ENCODE peak calls at places on chromosome 22, in nine cellular contexts. M is HS-27A; O is stimulated activated naive CD8-positive, alpha-beta T cell treated with anti-CD3 and anti-CD28 coated beads, Interleukin-15, Interleukin-2, amounts not matched to agents 100 U/mL and 50 U/mL, for 24 hours; U is left ventricle myocardium inferior; X is NCI-H345; D is stimulated activated CD4-positive, alpha-beta T cell treated with anti-CD3 and anti-CD28 coated beads, Interleukin-12 subunit alpha, Interleukin-12 subunit beta, amount 100 ng/mL, for 4 hours; T is activated CD4-positive, alpha-beta T cell treated with anti-CD3 and anti-CD28 coated beads, Interleukin-2, amount 50 U/mL, for 4 hours; Z is activated T-cell treated with anti-CD3 and anti-CD28 coated beads for 4 hours; L is posterior cingulate gyrus. K is an unnamed sample.

GRCh38 chr22:22709719-22710445 is 65.5 kb downstream of the GGTLC2 start:
- DNase-seq in M (no peak), O (no peak), U (no peak), X (no peak), D (no peak), T (no peak), Z (no peak), L (no peak), K (no peak)

GRCh38 chr22:50739279-50739691 is 1.3 kb downstream of the ACR start:
- DNase-seq in M (no peak), O (no peak), U (no peak), X (no peak), D (no peak), T (no peak), Z (no peak), L (no peak), K (no peak)

GRCh38 chr22:36923458-36923784 is 10.0 kb downstream of the CSF2RB start:
- DNase-seq in M (no peak), O (no peak), U (no peak), X (no peak), D (no peak), T (no peak), Z (no peak), L (no peak), K (no peak)

GRCh38 chr22:49553076-49553475 is 274.6 kb downstream of the BRD1 start:
- DNase-seq in M (no peak), O (no peak), U (no peak), X (no peak), D (no peak), T (no peak), Z (no peak), L (no peak), K (no peak)

GRCh38 chr22:32204856-32205722 is at the start of gene RFPL2:
- DNase-seq in M (no peak), O (no peak), U (no peak), X (no peak), D (no peak), T (no peak), Z (no peak), L (peak), K (no peak)

GRCh38 chr22:44086759-44087158 is 62.7 kb downstream of the PARVB start:
- DNase-seq in M (no peak), O (no peak), U (no peak), X (no peak), D (no peak), T (no peak), Z (no peak), L (no peak), K (no peak)

GRCh38 chr22:29938285-29938693 is 55.3 kb downstream of the MTMR3 start:
- DNase-seq in M (no peak), O (peak), U (no peak), X (no peak), D (no peak), T (no peak), Z (no peak), L (no peak), K (no peak)

GRCh38 chr22:36184433-36185035 is 17.1 kb downstream of the APOL4 start:
- DNase-seq in M (no peak), O (no peak), U (no peak), X (no peak), D (no peak), T (no peak), Z (no peak), L (peak), K (no peak)

GRCh38 chr22:26648761-26649363 is 8.5 kb upstream of the MIAT start:
- DNase-seq in M (no peak), O (no peak), U (no peak), X (peak), D (no peak), T (no peak), Z (no peak), L (no peak), K (no peak)

GRCh38 chr22:46770726-46771125 is 8.3 kb downstream of the TBC1D22A start:
- DNase-seq in M (no peak), O (no peak), U (no peak), X (no peak), D (no peak), T (no peak), Z (no peak), L (no peak), K (no peak)

GRCh38 chr22:45905924-45906865 is 70.8 kb downstream of the WNT7B start:
- DNase-seq in M (no peak), O (no peak), U (peak), X (no peak), D (no peak), T (no peak), Z (no peak), L (no peak), K (no peak)

GRCh38 chr22:33051960-33052839 is 6.0 kb downstream of the SYN3 start:
- DNase-seq in M (no peak), O (no peak), U (no peak), X (no peak), D (no peak), T (no peak), Z (no peak), L (no peak), K (no peak)

GRCh38 chr22:47292546-47293320 is 530.3 kb downstream of the TBC1D22A start:
- DNase-seq in M (no peak), O (no peak), U (no peak), X (no peak), D (no peak), T (no peak), Z (no peak), L (no peak), K (no peak)

GRCh38 chr22:38126928-38127668 is 16.6 kb upstream of the BAIAP2L2 start:
- DNase-seq in M (no peak), O (no peak), U (no peak), X (no peak), D (no peak), T (no peak), Z (no peak), L (no peak), K (no peak)

GRCh38 chr22:49719046-49719445 is 108.6 kb downstream of the BRD1 start:
- DNase-seq in M (no peak), O (no peak), U (no peak), X (no peak), D (no peak), T (no peak), Z (no peak), L (no peak), K (no peak)

GRCh38 chr22:25057013-25057881 is 104.7 kb downstream of the KIAA1671 start:
- DNase-seq in M (no peak), O (peak), U (peak), X (peak), D (peak), T (peak), Z (peak), L (peak), K (peak)

GRCh38 chr22:27409299-27409698 is 392.3 kb downstream of the MN1 start:
- DNase-seq in M (no peak), O (no peak), U (no peak), X (no peak), D (no peak), T (no peak), Z (no peak), L (no peak), K (no peak)

GRCh38 chr22:28023774-28024173 is 104.7 kb upstream of the PITPNB start:
- DNase-seq in M (no peak), O (no peak), U (peak), X (no peak), D (no peak), T (no peak), Z (no peak), L (no peak), K (no peak)

GRCh38 chr22:37083914-37084313 is 25.6 kb downstream of the TMPRSS6 start:
- DNase-seq in M (no peak), O (no peak), U (no peak), X (no peak), D (no peak), T (no peak), Z (no peak), L (no peak), K (no peak)

GRCh38 chr22:49975543-49976389 is 15.2 kb downstream of the PIM3 start:
- DNase-seq in M (no peak), O (peak), U (peak), X (no peak), D (peak), T (peak), Z (peak), L (peak), K (no peak)

GRCh38 chr22:24758164-24758799 is 16.2 kb downstream of the PIWIL3 start:
- DNase-seq in M (no peak), O (peak), U (peak), X (peak), D (peak), T (peak), Z (peak), L (peak), K (peak)

GRCh38 chr22:50473855-50474671 is 772 bp downstream of the SBF1 start:
- DNase-seq in M (no peak), O (peak), U (peak), X (no peak), D (peak), T (peak), Z (no peak), L (no peak), K (no peak)

GRCh38 chr22:35997438-35997837 is 31.2 kb downstream of the RBFOX2 start:
- DNase-seq in M (no peak), O (no peak), U (no peak), X (no peak), D (no peak), T (no peak), Z (no peak), L (no peak), K (no peak)

GRCh38 chr22:19983701-19984100 is 32.9 kb downstream of the ARVCF start:
- DNase-seq in M (no peak), O (no peak), U (no peak), X (no peak), D (no peak), T (no peak), Z (no peak), L (no peak), K (no peak)

GRCh38 chr22:50544078-50544745 is 1.5 kb upstream of the KLHDC7B start:
- DNase-seq in M (no peak), O (peak), U (peak), X (peak), D (peak), T (peak), Z (peak), L (peak), K (peak)

GRCh38 chr22:37244114-37244921 is at the start of gene RAC2:
- DNase-seq in M (no peak), O (peak), U (peak), X (no peak), D (peak), T (peak), Z (peak), L (peak), K (no peak)